ENCODE peak calls at places on chromosomes 2 and 18, in six cellular contexts. One of them, this sample, is unnamed.

GRCh38 chr2:113863166-113863565 is 26.7 kb upstream of the ACTR3 start:
- DNase-seq in T-helper 9 cell: no peak
- DNase-seq in HS-5: no peak
- DNase-seq in neural crest cell: no peak
- DNase-seq in NCI-H774: no peak
- DNase-seq in NCI-H1105 treated with DMSO at 0.1 percent for 48 hours: no peak
- DNase-seq in this sample: no peak

GRCh38 chr2:62871506-62871905 is 166.0 kb downstream of the EHBP1 start:
- DNase-seq in T-helper 9 cell: no peak
- DNase-seq in HS-5: no peak
- DNase-seq in neural crest cell: no peak
- DNase-seq in NCI-H774: no peak
- DNase-seq in NCI-H1105 treated with DMSO at 0.1 percent for 48 hours: no peak
- DNase-seq in this sample: no peak

GRCh38 chr2:156505696-156506095 is 69.5 kb downstream of the GPD2 start:
- DNase-seq in T-helper 9 cell: no peak
- DNase-seq in HS-5: no peak
- DNase-seq in neural crest cell: no peak
- DNase-seq in NCI-H774: no peak
- DNase-seq in NCI-H1105 treated with DMSO at 0.1 percent for 48 hours: no peak
- DNase-seq in this sample: no peak

GRCh38 chr18:40676676-40677075 is 1278.4 kb upstream of the PIK3C3 start:
- DNase-seq in T-helper 9 cell: no peak
- DNase-seq in HS-5: no peak
- DNase-seq in neural crest cell: no peak
- DNase-seq in NCI-H774: no peak
- DNase-seq in NCI-H1105 treated with DMSO at 0.1 percent for 48 hours: no peak
- DNase-seq in this sample: no peak

GRCh38 chr2:30336978-30337841 is 105.9 kb downstream of the LBH start:
- DNase-seq in T-helper 9 cell: peak
- DNase-seq in HS-5: no peak
- DNase-seq in neural crest cell: no peak
- DNase-seq in NCI-H774: no peak
- DNase-seq in NCI-H1105 treated with DMSO at 0.1 percent for 48 hours: no peak
- DNase-seq in this sample: no peak

GRCh38 chr2:109433926-109434325 is 179.8 kb downstream of the SEPTIN10 start:
- DNase-seq in T-helper 9 cell: no peak
- DNase-seq in HS-5: no peak
- DNase-seq in neural crest cell: no peak
- DNase-seq in NCI-H774: no peak
- DNase-seq in NCI-H1105 treated with DMSO at 0.1 percent for 48 hours: no peak
- DNase-seq in this sample: no peak

GRCh38 chr2:228474466-228474865 is 293.0 kb upstream of the SPHKAP start:
- DNase-seq in T-helper 9 cell: no peak
- DNase-seq in HS-5: peak
- DNase-seq in neural crest cell: no peak
- DNase-seq in NCI-H774: no peak
- DNase-seq in NCI-H1105 treated with DMSO at 0.1 percent for 48 hours: no peak
- DNase-seq in this sample: no peak

GRCh38 chr2:223121317-223121716 is 69.3 kb downstream of the KCNE4 start:
- DNase-seq in T-helper 9 cell: no peak
- DNase-seq in HS-5: no peak
- DNase-seq in neural crest cell: no peak
- DNase-seq in NCI-H774: no peak
- DNase-seq in NCI-H1105 treated with DMSO at 0.1 percent for 48 hours: peak
- DNase-seq in this sample: no peak

GRCh38 chr2:35347561-35347960 is 1008.0 kb upstream of the CRIM1 start:
- DNase-seq in T-helper 9 cell: no peak
- DNase-seq in HS-5: no peak
- DNase-seq in neural crest cell: no peak
- DNase-seq in NCI-H774: peak
- DNase-seq in NCI-H1105 treated with DMSO at 0.1 percent for 48 hours: no peak
- DNase-seq in this sample: no peak